ENCODE peak calls at places on chromosomes 11 and 22, in four cellular contexts. B, F, K and Y are unnamed samples.

GRCh38 chr11:44340656-44341055 is 30.7 kb upstream of the ALX4 start:
- DNase-seq in F (no peak), B (no peak), K (no peak), Y (no peak)

GRCh38 chr11:58027341-58027740 is 3.4 kb upstream of the OR6Q1 start:
- DNase-seq in F (no peak), K (peak), B (no peak), Y (peak)

GRCh38 chr22:41288245-41288946 is 2.4 kb upstream of the RANGAP1 start:
- DNase-seq in F (peak), B (peak), K (peak), Y (no peak)

GRCh38 chr11:88494857-88495256 is 157.3 kb upstream of the CTSC start:
- DNase-seq in F (no peak), B (no peak), K (no peak), Y (no peak)

GRCh38 chr22:44455151-44455962 is 42.7 kb downstream of the RTL6 start:
- DNase-seq in F (no peak), K (no peak), B (no peak), Y (no peak)

GRCh38 chr11:130121430-130121978 is 38.1 kb upstream of the ST14 start:
- DNase-seq in K (peak), F (peak), B (no peak), Y (no peak)

GRCh38 chr11:119990306-119991021 is 147.4 kb downstream of the TRIM29 start:
- DNase-seq in K (peak), B (no peak), F (no peak), Y (no peak)

GRCh38 chr22:46974077-46974476 is 211.6 kb downstream of the TBC1D22A start:
- DNase-seq in K (no peak), F (no peak), B (no peak), Y (no peak)

GRCh38 chr11:10892250-10892649 is 34.4 kb upstream of the ZBED5 start:
- DNase-seq in K (no peak), B (no peak), F (no peak), Y (no peak)

GRCh38 chr11:13207270-13207664 is 70.3 kb upstream of the BMAL1 start:
- DNase-seq in B (no peak), F (no peak), K (no peak), Y (no peak)
- TF ChIP-seq CTCF in B (no peak), F (peak), K (peak), Y (no peak)

GRCh38 chr11:118434553-118435232 is 1.6 kb upstream of the KMT2A start:
- DNase-seq in B (peak), K (no peak), F (peak), Y (no peak)
- TF ChIP-seq CTCF in B (no peak), K (no peak), F (no peak), Y (peak)

DNA sequence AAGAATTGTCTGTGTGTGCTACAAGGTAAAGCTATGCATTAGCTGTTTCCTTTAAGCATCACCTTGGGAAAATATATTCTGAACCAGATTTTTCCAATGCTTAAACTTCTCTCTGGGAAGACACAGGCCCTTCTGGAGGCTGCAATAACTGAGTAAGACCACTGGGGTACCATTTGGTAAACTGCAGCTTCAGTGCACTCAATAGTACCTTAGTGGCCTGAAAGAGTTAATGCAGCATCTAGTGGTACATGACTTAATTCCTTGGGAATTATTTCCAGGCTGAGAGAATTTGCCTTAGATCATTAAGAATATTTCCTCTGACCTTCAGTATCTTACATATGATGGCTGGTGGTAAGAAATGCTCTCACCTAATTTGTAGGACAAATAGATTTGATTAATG is 727.4 kb downstream of the DLG2 start:
- DNase-seq in K (no peak), B (no peak), F (no peak), Y (no peak)
- TF ChIP-seq CTCF in K (peak), B (peak), F (no peak), Y (no peak)

DNA sequence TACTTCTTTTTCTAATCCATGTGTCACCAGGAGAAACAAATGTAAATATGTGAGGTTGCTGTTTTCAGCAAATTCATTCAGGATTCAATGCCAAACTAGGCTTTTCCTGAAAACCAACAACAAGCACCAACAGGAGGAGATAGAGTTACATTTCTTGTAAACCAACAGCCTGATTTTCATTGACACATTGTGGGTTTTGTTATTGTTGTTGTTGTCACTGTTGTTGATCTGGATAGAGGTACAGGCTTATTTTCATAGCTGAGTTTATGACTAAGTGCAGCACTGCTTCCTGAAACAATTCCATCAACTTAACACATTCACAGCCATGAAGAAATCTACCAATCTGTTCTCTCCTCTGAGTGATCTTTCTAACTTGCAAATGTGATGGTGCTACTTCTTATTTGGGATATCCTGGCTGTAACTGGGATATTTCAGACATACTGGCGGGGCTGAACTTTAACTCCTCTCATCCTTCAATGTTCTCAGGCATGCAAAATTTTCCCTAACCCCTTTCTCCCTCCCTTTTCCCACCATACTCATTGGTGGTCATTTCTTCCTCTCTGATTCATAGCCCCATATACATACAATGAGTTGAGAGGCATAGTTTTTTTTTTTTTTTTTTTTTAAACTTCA is 65.5 kb downstream of the ME3 start:
- DNase-seq in K (peak), B (no peak), F (peak), Y (no peak)
- TF ChIP-seq CTCF in K (peak), B (no peak), F (peak), Y (peak)